ENCODE peak calls at places on chromosomes 5 and 9, in nine cellular contexts. R is lower leg skin, N is choroid plexus epithelial cell, P is HL-60, C is tibial artery, F is fibroblast of the aortic adventitia, Q is lung, Z is PC-9, S is AG09309. V is an unnamed sample.

GRCh38 chr9:37198831-37199230 is 78.5 kb downstream of the ZCCHC7 start:
- DNase-seq in R (no peak), N (no peak), P (no peak), C (no peak), F (no peak), Q (no peak), Z (no peak), S (no peak), V (no peak)

GRCh38 chr9:18906656-18907395 is 126.2 kb downstream of the SAXO1 start:
- DNase-seq in R (no peak), N (peak), P (no peak), C (no peak), F (peak), Q (no peak), Z (no peak), S (no peak), V (no peak)

GRCh38 chr5:150758534-150759333 is at the start of gene DCTN4:
- DNase-seq in R (peak), N (peak), P (peak), C (peak), F (peak), Q (peak), Z (peak), S (peak), V (peak)

GRCh38 chr5:51582871-51583384 is 199.7 kb downstream of the ISL1 start:
- DNase-seq in R (no peak), N (no peak), P (no peak), C (no peak), F (no peak), Q (no peak), Z (no peak), S (no peak), V (no peak)

GRCh38 chr9:113386571-113387393 is 10.0 kb upstream of the HDHD3 start:
- DNase-seq in R (no peak), N (no peak), P (no peak), C (no peak), F (no peak), Q (no peak), Z (no peak), S (no peak), V (no peak)

GRCh38 chr5:10468256-10468655 is 26.6 kb downstream of the ROPN1L start:
- DNase-seq in R (no peak), N (no peak), P (no peak), C (no peak), F (no peak), Q (no peak), Z (no peak), S (no peak), V (no peak)

GRCh38 chr5:57450991-57451876 is 31.4 kb downstream of the ACTBL2 start:
- DNase-seq in R (no peak), N (peak), P (no peak), C (no peak), F (peak), Q (no peak), Z (no peak), S (peak), V (no peak)

GRCh38 chr5:107456281-107456715 is 214.4 kb downstream of the EFNA5 start:
- DNase-seq in R (no peak), N (peak), P (peak), C (no peak), F (no peak), Q (no peak), Z (no peak), S (no peak), V (no peak)

GRCh38 chr9:83441390-83441789 is 96.8 kb downstream of the FRMD3 start:
- DNase-seq in R (no peak), N (no peak), P (no peak), C (no peak), F (peak), Q (no peak), Z (no peak), S (no peak), V (no peak)

GRCh38 chr9:33458444-33458843 is 11.1 kb upstream of the AQP3 start:
- DNase-seq in R (no peak), N (no peak), P (no peak), C (no peak), F (no peak), Q (peak), Z (peak), S (no peak), V (no peak)

GRCh38 chr5:38846379-38846967 is 661 bp downstream of the OSMR start:
- DNase-seq in R (no peak), N (peak), P (no peak), C (no peak), F (peak), Q (no peak), Z (peak), S (no peak), V (no peak)

GRCh38 chr9:92966518-92966800 is 19.1 kb downstream of the FGD3 start:
- DNase-seq in R (no peak), N (no peak), P (no peak), C (peak), F (no peak), Q (no peak), Z (no peak), S (no peak), V (no peak)

GRCh38 chr5:66894480-66895240 is 298.5 kb downstream of the MAST4 start:
- DNase-seq in R (no peak), N (no peak), P (no peak), C (no peak), F (peak), Q (no peak), Z (no peak), S (no peak), V (no peak)

GRCh38 chr5:116982035-116982434 is 407.4 kb upstream of the SEMA6A start:
- DNase-seq in R (no peak), N (no peak), P (no peak), C (no peak), F (no peak), Q (no peak), Z (no peak), S (no peak), V (no peak)

GRCh38 chr9:77957652-77958051 is 74.0 kb downstream of the GNAQ start:
- DNase-seq in R (no peak), N (no peak), P (no peak), C (no peak), F (no peak), Q (no peak), Z (no peak), S (no peak), V (no peak)

GRCh38 chr5:67417839-67418238 is 221.2 kb upstream of the CD180 start:
- DNase-seq in R (no peak), N (no peak), P (no peak), C (no peak), F (no peak), Q (no peak), Z (no peak), S (no peak), V (no peak)

GRCh38 chr5:107468286-107468685 is 202.5 kb downstream of the EFNA5 start:
- DNase-seq in R (no peak), N (no peak), P (no peak), C (no peak), F (peak), Q (no peak), Z (no peak), S (no peak), V (no peak)

GRCh38 chr5:145178667-145179523 is 656.2 kb downstream of the PRELID2 start:
- DNase-seq in R (no peak), N (no peak), P (no peak), C (no peak), F (peak), Q (no peak), Z (no peak), S (no peak), V (no peak)

GRCh38 chr5:176770431-176770830 is 39.9 kb upstream of the UNC5A start:
- DNase-seq in R (no peak), N (no peak), P (no peak), C (peak), F (no peak), Q (no peak), Z (no peak), S (no peak), V (no peak)

DNA sequence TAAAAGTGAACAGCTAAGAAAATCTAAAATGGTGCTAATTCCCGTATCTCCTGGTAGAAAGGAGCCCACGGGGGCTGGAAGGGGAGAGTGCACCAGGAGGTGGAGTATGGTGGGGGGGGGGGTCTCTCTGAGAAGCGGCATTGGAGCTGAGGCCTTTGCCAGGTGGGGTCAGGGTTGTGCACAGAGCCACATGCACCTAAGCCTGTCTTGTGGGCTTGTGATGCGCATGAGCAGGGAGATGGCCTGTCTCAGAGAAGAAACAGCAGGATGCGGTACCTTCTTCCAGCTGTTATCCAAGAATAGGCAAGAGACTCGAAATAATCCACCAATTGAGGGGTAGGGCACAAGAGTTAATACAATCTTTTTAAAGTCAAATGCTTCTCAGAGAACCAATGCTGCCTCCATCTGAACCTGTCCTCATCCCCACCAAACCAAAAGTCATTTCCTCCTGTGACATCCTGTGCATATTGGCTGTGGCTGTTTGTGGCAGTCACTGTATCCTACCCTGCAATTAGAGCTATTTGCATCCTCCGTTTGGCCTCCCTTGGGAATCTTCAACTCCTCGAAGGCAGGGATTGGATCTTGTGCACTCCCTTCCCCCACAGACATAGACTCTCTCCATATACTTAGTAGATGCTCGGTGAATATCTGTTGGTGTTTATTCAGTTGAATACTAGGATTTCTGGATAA is 45.4 kb downstream of the FGF1 start:
- DNase-seq in R (no peak), N (no peak), P (no peak), C (no peak), F (no peak), Q (no peak), Z (no peak), S (no peak), V (no peak)
- H3K4me3 ChIP-seq in R (no peak), N (no peak), P (no peak), C (no peak), F (no peak), Q (no peak), Z (no peak), S (no peak), V (no peak)

GRCh38 chr5:91636351-91636750 is 253.2 kb upstream of the ARRDC3 start:
- DNase-seq in R (no peak), N (peak), P (no peak), C (no peak), F (no peak), Q (no peak), Z (no peak), S (no peak), V (no peak)
- TF ChIP-seq CTCF in R (no peak), N (no peak), P (no peak), C (no peak), F (no peak), Q (no peak), Z (no peak), S (no peak), V (no peak)

DNA sequence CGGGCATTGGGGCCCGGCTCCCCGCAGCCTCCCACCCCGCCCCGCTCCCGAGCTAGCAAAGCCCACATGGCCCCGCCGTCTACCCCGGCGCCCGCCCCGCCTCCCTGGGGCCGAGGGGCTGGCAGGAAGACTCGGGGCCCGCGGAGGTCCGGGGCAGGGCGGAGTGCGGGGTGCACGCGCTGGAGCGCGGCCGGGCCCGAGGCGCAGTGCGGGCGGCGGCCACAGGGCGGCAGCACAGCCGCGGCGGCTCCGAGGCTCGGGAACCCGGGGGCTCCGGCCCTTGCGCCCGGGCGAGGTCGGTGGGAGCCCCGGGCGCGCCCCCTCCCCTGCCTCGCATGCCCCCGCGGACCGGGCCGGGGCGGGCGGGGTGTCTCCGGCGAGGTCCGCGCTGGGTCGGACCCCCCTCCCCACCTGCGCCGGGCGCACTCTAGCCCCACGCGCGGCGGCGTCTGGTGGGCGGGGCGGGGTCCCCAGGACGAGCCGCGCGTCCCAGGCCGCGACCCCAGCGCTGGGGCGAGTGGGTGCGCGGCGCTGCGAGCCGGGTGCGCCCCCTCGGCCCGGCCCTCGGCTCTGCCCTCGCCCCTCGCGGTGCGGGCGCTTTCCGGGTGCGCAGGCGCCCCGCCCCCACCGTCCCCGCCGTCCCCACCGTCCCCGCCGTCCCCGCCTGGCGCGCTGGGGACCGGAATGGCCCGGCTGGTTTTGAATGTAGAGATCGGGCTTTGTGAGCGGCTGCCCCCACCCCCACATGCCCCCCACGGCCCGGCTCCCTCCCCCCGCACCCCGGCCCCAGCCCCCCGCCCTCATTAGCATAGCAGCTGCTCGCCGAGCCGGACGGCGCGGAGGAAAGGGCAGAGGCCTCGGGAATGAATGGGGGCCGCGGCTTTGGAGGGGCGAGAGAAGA is 6.5 kb downstream of the NRARP start:
- DNase-seq in R (no peak), N (peak), P (no peak), C (no peak), F (no peak), Q (no peak), Z (peak), S (no peak), V (no peak)
- H3K4me3 ChIP-seq in R (no peak), N (peak), P (peak), C (peak), F (peak), Q (peak), Z (peak), S (no peak), V (peak)

GRCh38 chr5:179696605-179697004 is 2.2 kb upstream of the CANX start:
- DNase-seq in R (no peak), N (no peak), P (peak), C (no peak), F (no peak), Q (no peak), Z (no peak), S (no peak), V (no peak)

GRCh38 chr5:179698935-179699639 is at the start of gene CANX:
- DNase-seq in R (no peak), N (no peak), P (no peak), C (no peak), F (no peak), Q (no peak), Z (no peak), S (no peak), V (no peak)

GRCh38 chr5:179699640-179700298 is 1.0 kb downstream of the CANX start:
- DNase-seq in R (no peak), N (peak), P (peak), C (no peak), F (peak), Q (no peak), Z (no peak), S (no peak), V (no peak)

GRCh38 chr5:179697108-179697507 is 1.7 kb upstream of the CANX start:
- DNase-seq in R (no peak), N (no peak), P (no peak), C (no peak), F (no peak), Q (no peak), Z (no peak), S (no peak), V (peak)

GRCh38 chr5:179697993-179698934 is 503 bp upstream of the CANX start:
- DNase-seq in R (peak), N (peak), P (peak), C (peak), F (peak), Q (peak), Z (peak), S (peak), V (peak)
- TF ChIP-seq CTCF in R (no peak), N (no peak), P (no peak), C (no peak), F (no peak), Q (no peak), Z (no peak), S (no peak), V (no peak)

GRCh38 chr5:73447234-73448071 is 1.1 kb downstream of the FOXD1 start:
- DNase-seq in R (no peak), N (peak), P (peak), C (no peak), F (peak), Q (no peak), Z (peak), S (no peak), V (no peak)
- H3K4me3 ChIP-seq in R (peak), N (peak), P (peak), C (peak), F (peak), Q (peak), Z (peak), S (peak), V (peak)